ENCODE peak calls at places on chromosome 12, in nine cellular contexts. One of them, this sample, is unnamed.
A peak's percentile ranks its signal among the peaks of the same experiment; 100 is the strongest.

GRCh38 chr12:94207467-94208432 is 59.4 kb downstream of the PLXNC1 start:
- DNase-seq in prostate gland: no peak
- DNase-seq in heart left ventricle: no peak
- DNase-seq in suprapubic skin: no peak
- DNase-seq in esophagus muscularis mucosa: no peak
- DNase-seq in ovary: no peak
- DNase-seq in adrenal gland: peak; percentile 27
- DNase-seq in endothelial cell of umbilical vein: no peak
- DNase-seq in sigmoid colon: no peak
- DNase-seq in this sample: no peak

GRCh38 chr12:105773501-105773900 is 365.3 kb downstream of the NUAK1 start:
- DNase-seq in heart left ventricle: no peak
- DNase-seq in suprapubic skin: no peak
- DNase-seq in ovary: no peak
- DNase-seq in adrenal gland: no peak
- DNase-seq in sigmoid colon: no peak
- DNase-seq in endothelial cell of umbilical vein: no peak
- DNase-seq in esophagus muscularis mucosa: no peak
- DNase-seq in prostate gland: no peak
- DNase-seq in this sample: no peak

GRCh38 chr12:80714055-80714454 is 2.7 kb upstream of the MYF5 start:
- DNase-seq in adrenal gland: no peak
- DNase-seq in heart left ventricle: no peak
- DNase-seq in suprapubic skin: no peak
- DNase-seq in endothelial cell of umbilical vein: no peak
- DNase-seq in prostate gland: no peak
- DNase-seq in esophagus muscularis mucosa: no peak
- DNase-seq in sigmoid colon: no peak
- DNase-seq in ovary: no peak
- DNase-seq in this sample: no peak

GRCh38 chr12:84492381-84492883 is 420.2 kb downstream of the SLC6A15 start:
- DNase-seq in heart left ventricle: no peak
- DNase-seq in adrenal gland: no peak
- DNase-seq in esophagus muscularis mucosa: no peak
- DNase-seq in suprapubic skin: no peak
- DNase-seq in ovary: no peak
- DNase-seq in endothelial cell of umbilical vein: no peak
- DNase-seq in prostate gland: no peak
- DNase-seq in sigmoid colon: no peak
- DNase-seq in this sample: no peak

GRCh38 chr12:118060301-118061010 is 523 bp downstream of the WSB2 start:
- DNase-seq in adrenal gland: peak; percentile 65
- DNase-seq in esophagus muscularis mucosa: no peak
- DNase-seq in suprapubic skin: peak; percentile 84
- DNase-seq in endothelial cell of umbilical vein: peak; percentile 40
- DNase-seq in ovary: peak; percentile 72
- DNase-seq in heart left ventricle: peak; percentile 66
- DNase-seq in prostate gland: peak; percentile 33
- DNase-seq in sigmoid colon: peak; percentile 78
- DNase-seq in this sample: peak; percentile 89

GRCh38 chr12:130954544-130954831 is 781 bp downstream of the ADGRD1 start:
- DNase-seq in prostate gland: no peak
- DNase-seq in heart left ventricle: no peak
- DNase-seq in endothelial cell of umbilical vein: no peak
- DNase-seq in suprapubic skin: no peak
- DNase-seq in ovary: no peak
- DNase-seq in esophagus muscularis mucosa: no peak
- DNase-seq in adrenal gland: no peak
- DNase-seq in sigmoid colon: no peak
- DNase-seq in this sample: no peak

GRCh38 chr12:69105101-69105613 is 134.2 kb upstream of the CPSF6 start:
- DNase-seq in sigmoid colon: no peak
- DNase-seq in adrenal gland: no peak
- DNase-seq in endothelial cell of umbilical vein: no peak
- DNase-seq in esophagus muscularis mucosa: no peak
- DNase-seq in prostate gland: no peak
- DNase-seq in ovary: no peak
- DNase-seq in heart left ventricle: no peak
- DNase-seq in suprapubic skin: no peak
- DNase-seq in this sample: no peak

GRCh38 chr12:5171701-5172100 is 128.0 kb downstream of the KCNA5 start:
- DNase-seq in esophagus muscularis mucosa: no peak
- DNase-seq in ovary: no peak
- DNase-seq in adrenal gland: peak; percentile 5
- DNase-seq in prostate gland: peak; percentile 34
- DNase-seq in suprapubic skin: no peak
- DNase-seq in heart left ventricle: no peak
- DNase-seq in endothelial cell of umbilical vein: peak; percentile 20
- DNase-seq in sigmoid colon: no peak
- DNase-seq in this sample: no peak

GRCh38 chr12:29309320-29309902 is 71.6 kb downstream of the ERGIC2 start:
- DNase-seq in prostate gland: no peak
- DNase-seq in esophagus muscularis mucosa: no peak
- DNase-seq in sigmoid colon: no peak
- DNase-seq in heart left ventricle: no peak
- DNase-seq in endothelial cell of umbilical vein: peak; percentile 8
- DNase-seq in suprapubic skin: no peak
- DNase-seq in ovary: no peak
- DNase-seq in adrenal gland: no peak
- DNase-seq in this sample: no peak

GRCh38 chr12:16482726-16483125 is 123.2 kb downstream of the LMO3 start:
- DNase-seq in endothelial cell of umbilical vein: no peak
- DNase-seq in esophagus muscularis mucosa: no peak
- DNase-seq in sigmoid colon: no peak
- DNase-seq in ovary: no peak
- DNase-seq in adrenal gland: no peak
- DNase-seq in prostate gland: no peak
- DNase-seq in suprapubic skin: no peak
- DNase-seq in heart left ventricle: no peak
- DNase-seq in this sample: no peak

GRCh38 chr12:39780527-39781446 is 161.2 kb upstream of the ABCD2 start:
- DNase-seq in endothelial cell of umbilical vein: no peak
- DNase-seq in sigmoid colon: no peak
- DNase-seq in esophagus muscularis mucosa: no peak
- DNase-seq in ovary: no peak
- DNase-seq in adrenal gland: no peak
- DNase-seq in suprapubic skin: no peak
- DNase-seq in prostate gland: no peak
- DNase-seq in heart left ventricle: no peak
- DNase-seq in this sample: no peak

GRCh38 chr12:110224379-110225304 is 56.4 kb upstream of the ATP2A2 start:
- DNase-seq in suprapubic skin: no peak
- DNase-seq in endothelial cell of umbilical vein: peak; percentile 85
- DNase-seq in esophagus muscularis mucosa: no peak
- DNase-seq in sigmoid colon: peak; percentile 77
- DNase-seq in prostate gland: peak; percentile 43
- DNase-seq in adrenal gland: peak; percentile 56
- DNase-seq in heart left ventricle: no peak
- DNase-seq in ovary: no peak
- DNase-seq in this sample: no peak
- TF ChIP-seq CTCF in suprapubic skin: peak; percentile 39
- TF ChIP-seq CTCF in endothelial cell of umbilical vein: peak; percentile 43
- TF ChIP-seq CTCF in esophagus muscularis mucosa: peak; percentile 71
- TF ChIP-seq CTCF in sigmoid colon: peak; percentile 60
- TF ChIP-seq CTCF in prostate gland: no peak
- TF ChIP-seq CTCF in adrenal gland: peak; percentile 46
- TF ChIP-seq CTCF in heart left ventricle: peak; percentile 39
- TF ChIP-seq CTCF in ovary: peak; percentile 84
- TF ChIP-seq CTCF in this sample: no peak

GRCh38 chr12:14959916-14960315 is 1.5 kb downstream of the ARHGDIB start:
- DNase-seq in adrenal gland: no peak
- DNase-seq in sigmoid colon: no peak
- DNase-seq in esophagus muscularis mucosa: no peak
- DNase-seq in ovary: no peak
- DNase-seq in suprapubic skin: no peak
- DNase-seq in prostate gland: no peak
- DNase-seq in heart left ventricle: no peak
- DNase-seq in endothelial cell of umbilical vein: peak; percentile 24
- DNase-seq in this sample: no peak

GRCh38 chr12:14959463-14959862 is 1.9 kb downstream of the ARHGDIB start:
- DNase-seq in adrenal gland: no peak
- DNase-seq in endothelial cell of umbilical vein: no peak
- DNase-seq in heart left ventricle: no peak
- DNase-seq in sigmoid colon: no peak
- DNase-seq in ovary: no peak
- DNase-seq in prostate gland: no peak
- DNase-seq in suprapubic skin: no peak
- DNase-seq in esophagus muscularis mucosa: no peak
- DNase-seq in this sample: no peak

GRCh38 chr12:14957769-14958168 is 3.6 kb downstream of the ARHGDIB start:
- DNase-seq in suprapubic skin: no peak
- DNase-seq in endothelial cell of umbilical vein: no peak
- DNase-seq in esophagus muscularis mucosa: no peak
- DNase-seq in sigmoid colon: no peak
- DNase-seq in ovary: no peak
- DNase-seq in prostate gland: no peak
- DNase-seq in heart left ventricle: no peak
- DNase-seq in adrenal gland: no peak
- DNase-seq in this sample: no peak

GRCh38 chr12:14958361-14959125 is 2.9 kb downstream of the ARHGDIB start:
- DNase-seq in esophagus muscularis mucosa: no peak
- DNase-seq in sigmoid colon: no peak
- DNase-seq in adrenal gland: peak; percentile 24
- DNase-seq in endothelial cell of umbilical vein: no peak
- DNase-seq in prostate gland: no peak
- DNase-seq in suprapubic skin: no peak
- DNase-seq in heart left ventricle: no peak
- DNase-seq in ovary: no peak
- DNase-seq in this sample: no peak

DNA sequence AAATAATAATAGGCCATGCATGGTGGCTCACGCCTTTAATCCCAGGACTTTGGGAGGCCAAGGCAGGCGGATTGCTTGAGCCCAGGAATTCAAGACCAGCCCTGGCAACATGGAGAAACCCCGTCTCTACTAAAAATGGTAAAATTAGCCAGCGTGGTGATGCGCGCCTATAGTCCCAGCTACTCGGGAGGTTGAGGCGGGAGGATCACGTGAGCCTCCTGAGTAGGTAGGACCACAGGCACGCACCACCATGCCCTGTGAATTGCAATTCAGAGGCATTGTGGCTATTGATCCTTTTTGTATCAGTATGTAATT is 2.3 kb downstream of the ARHGDIB start:
- DNase-seq in prostate gland: no peak
- DNase-seq in suprapubic skin: no peak
- DNase-seq in ovary: no peak
- DNase-seq in esophagus muscularis mucosa: no peak
- DNase-seq in adrenal gland: no peak
- DNase-seq in heart left ventricle: no peak
- DNase-seq in sigmoid colon: no peak
- DNase-seq in endothelial cell of umbilical vein: no peak
- DNase-seq in this sample: no peak
- H3K4me3 ChIP-seq in prostate gland: no peak overlapping the region
- H3K4me3 ChIP-seq in suprapubic skin: peak overlapping the region; percentile 53
- H3K4me3 ChIP-seq in ovary: no peak overlapping the region
- H3K4me3 ChIP-seq in esophagus muscularis mucosa: peak overlapping the region; percentile 42
- H3K4me3 ChIP-seq in adrenal gland: no peak overlapping the region
- H3K4me3 ChIP-seq in heart left ventricle: peak overlapping the region; percentile 69
- H3K4me3 ChIP-seq in sigmoid colon: no peak overlapping the region
- H3K4me3 ChIP-seq in endothelial cell of umbilical vein: no peak overlapping the region
- H3K4me3 ChIP-seq in this sample: no peak overlapping the region

GRCh38 chr12:119249441-119249840 is 70.7 kb downstream of the HSPB8 start:
- DNase-seq in adrenal gland: no peak
- DNase-seq in endothelial cell of umbilical vein: no peak
- DNase-seq in suprapubic skin: no peak
- DNase-seq in sigmoid colon: no peak
- DNase-seq in heart left ventricle: no peak
- DNase-seq in prostate gland: no peak
- DNase-seq in esophagus muscularis mucosa: no peak
- DNase-seq in ovary: no peak
- DNase-seq in this sample: no peak
- TF ChIP-seq POLR2A in adrenal gland: no peak
- TF ChIP-seq POLR2A in endothelial cell of umbilical vein: no peak
- TF ChIP-seq POLR2A in suprapubic skin: no peak
- TF ChIP-seq POLR2A in sigmoid colon: no peak
- TF ChIP-seq POLR2A in heart left ventricle: no peak
- TF ChIP-seq POLR2A in prostate gland: no peak
- TF ChIP-seq POLR2A in esophagus muscularis mucosa: no peak
- TF ChIP-seq POLR2A in ovary: no peak
- TF ChIP-seq POLR2A in this sample: no peak

GRCh38 chr12:42608196-42608825 is 18.8 kb upstream of the PRICKLE1 start:
- DNase-seq in prostate gland: no peak
- DNase-seq in sigmoid colon: no peak
- DNase-seq in heart left ventricle: no peak
- DNase-seq in endothelial cell of umbilical vein: no peak
- DNase-seq in adrenal gland: no peak
- DNase-seq in suprapubic skin: no peak
- DNase-seq in esophagus muscularis mucosa: peak; percentile 53
- DNase-seq in ovary: no peak
- DNase-seq in this sample: no peak

GRCh38 chr12:42607584-42607984 is 18.0 kb upstream of the PRICKLE1 start:
- DNase-seq in heart left ventricle: no peak
- DNase-seq in adrenal gland: no peak
- DNase-seq in suprapubic skin: no peak
- DNase-seq in ovary: no peak
- DNase-seq in sigmoid colon: no peak
- DNase-seq in esophagus muscularis mucosa: peak; percentile 42
- DNase-seq in prostate gland: no peak
- DNase-seq in endothelial cell of umbilical vein: no peak
- DNase-seq in this sample: no peak

GRCh38 chr12:42612258-42612608 is 22.7 kb upstream of the PRICKLE1 start:
- DNase-seq in ovary: no peak
- DNase-seq in endothelial cell of umbilical vein: no peak
- DNase-seq in adrenal gland: no peak
- DNase-seq in suprapubic skin: no peak
- DNase-seq in prostate gland: no peak
- DNase-seq in sigmoid colon: no peak
- DNase-seq in esophagus muscularis mucosa: no peak
- DNase-seq in heart left ventricle: no peak
- DNase-seq in this sample: no peak

GRCh38 chr12:42609605-42610004 is 20.1 kb upstream of the PRICKLE1 start:
- DNase-seq in ovary: no peak
- DNase-seq in heart left ventricle: no peak
- DNase-seq in sigmoid colon: no peak
- DNase-seq in endothelial cell of umbilical vein: no peak
- DNase-seq in suprapubic skin: no peak
- DNase-seq in adrenal gland: no peak
- DNase-seq in esophagus muscularis mucosa: peak; percentile 72
- DNase-seq in prostate gland: no peak
- DNase-seq in this sample: no peak

DNA sequence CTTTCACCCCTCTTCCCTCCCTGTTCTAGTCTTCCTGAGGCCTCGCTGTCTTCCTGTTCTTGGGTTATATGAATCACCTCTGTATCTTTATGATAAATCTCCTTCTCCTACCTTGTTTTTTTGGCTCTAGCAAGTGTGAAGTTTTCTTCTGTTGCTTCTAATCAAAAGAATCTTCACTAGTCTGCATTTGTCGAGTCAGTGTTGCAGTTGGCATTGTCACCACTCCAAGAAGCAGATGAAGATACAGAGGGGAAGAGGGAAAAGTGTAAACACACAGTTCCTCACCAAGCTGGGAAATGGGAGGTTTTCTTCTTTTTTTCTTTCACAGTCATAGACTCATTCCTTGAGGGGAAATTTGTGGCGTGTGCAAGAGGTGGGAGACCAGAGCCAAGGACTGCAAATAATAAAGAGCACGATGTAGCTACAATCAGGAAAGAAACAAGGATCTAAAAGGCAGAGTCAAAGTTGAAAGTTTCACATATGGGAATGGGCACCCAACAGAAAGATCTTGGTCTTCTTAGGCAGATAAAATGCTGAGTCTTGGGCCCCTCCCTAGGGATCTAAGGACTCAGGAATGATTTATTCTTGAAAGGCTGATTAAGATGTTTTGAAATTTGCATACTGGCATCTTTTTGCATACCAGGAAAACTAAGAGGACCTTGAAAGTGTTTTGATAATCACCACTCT is 22.2 kb upstream of the PRICKLE1 start:
- DNase-seq in suprapubic skin: no peak
- DNase-seq in ovary: no peak
- DNase-seq in endothelial cell of umbilical vein: peak; percentile 48
- DNase-seq in prostate gland: no peak
- DNase-seq in sigmoid colon: no peak
- DNase-seq in heart left ventricle: no peak
- DNase-seq in esophagus muscularis mucosa: peak; percentile 19
- DNase-seq in adrenal gland: no peak
- DNase-seq in this sample: no peak
- TF ChIP-seq CTCF in suprapubic skin: no peak
- TF ChIP-seq CTCF in ovary: no peak
- TF ChIP-seq CTCF in endothelial cell of umbilical vein: no peak
- TF ChIP-seq CTCF in prostate gland: no peak
- TF ChIP-seq CTCF in sigmoid colon: no peak
- TF ChIP-seq CTCF in heart left ventricle: no peak
- TF ChIP-seq CTCF in esophagus muscularis mucosa: no peak
- TF ChIP-seq CTCF in adrenal gland: no peak
- TF ChIP-seq CTCF in this sample: no peak

This sample was measured in lower leg skin.